ENCODE peak calls at places on chromosomes 4 and X, in seven cellular contexts. M, P, L, J, F, S and Q are unnamed samples.

GRCh38 chr4:113708250-113708649 is 53.3 kb downstream of the CAMK2D start:
- DNase-seq in M (no peak), P (peak), L (peak), J (no peak), F (peak), S (no peak), Q (no peak)

GRCh38 chr4:15749001-15749400 is 29.1 kb upstream of the CD38 start:
- DNase-seq in M (no peak), P (no peak), L (no peak), J (no peak), F (no peak), S (peak), Q (no peak)

GRCh38 chrX:140733766-140734342 is 24.3 kb downstream of the LINC00632 start:
- DNase-seq in M (peak), P (peak), L (peak), J (peak), F (peak), S (peak), Q (peak)

GRCh38 chrX:118626346-118626745 is 101.1 kb upstream of the IL13RA1 start:
- DNase-seq in M (no peak), P (no peak), L (no peak), J (no peak), F (no peak), S (no peak), Q (no peak)

GRCh38 chr4:182835006-182835740 is 82.0 kb downstream of the DCTD start:
- DNase-seq in M (no peak), P (no peak), L (no peak), J (no peak), F (no peak), S (peak), Q (no peak)

GRCh38 chr4:94486372-94486801 is 34.6 kb downstream of the PDLIM5 start:
- DNase-seq in M (no peak), P (peak), L (no peak), J (peak), F (no peak), S (no peak), Q (no peak)

GRCh38 chr4:53545942-53546581 is 45.2 kb downstream of the LNX1 start:
- DNase-seq in M (no peak), P (no peak), L (no peak), J (no peak), F (peak), S (no peak), Q (no peak)

GRCh38 chr4:19809989-19810388 is 441.7 kb upstream of the SLIT2 start:
- DNase-seq in M (no peak), P (no peak), L (no peak), J (peak), F (no peak), S (no peak), Q (no peak)

GRCh38 chr4:153341575-153342090 is 2.9 kb upstream of the MND1 start:
- DNase-seq in M (no peak), P (peak), L (no peak), J (peak), F (peak), S (no peak), Q (peak)

DNA sequence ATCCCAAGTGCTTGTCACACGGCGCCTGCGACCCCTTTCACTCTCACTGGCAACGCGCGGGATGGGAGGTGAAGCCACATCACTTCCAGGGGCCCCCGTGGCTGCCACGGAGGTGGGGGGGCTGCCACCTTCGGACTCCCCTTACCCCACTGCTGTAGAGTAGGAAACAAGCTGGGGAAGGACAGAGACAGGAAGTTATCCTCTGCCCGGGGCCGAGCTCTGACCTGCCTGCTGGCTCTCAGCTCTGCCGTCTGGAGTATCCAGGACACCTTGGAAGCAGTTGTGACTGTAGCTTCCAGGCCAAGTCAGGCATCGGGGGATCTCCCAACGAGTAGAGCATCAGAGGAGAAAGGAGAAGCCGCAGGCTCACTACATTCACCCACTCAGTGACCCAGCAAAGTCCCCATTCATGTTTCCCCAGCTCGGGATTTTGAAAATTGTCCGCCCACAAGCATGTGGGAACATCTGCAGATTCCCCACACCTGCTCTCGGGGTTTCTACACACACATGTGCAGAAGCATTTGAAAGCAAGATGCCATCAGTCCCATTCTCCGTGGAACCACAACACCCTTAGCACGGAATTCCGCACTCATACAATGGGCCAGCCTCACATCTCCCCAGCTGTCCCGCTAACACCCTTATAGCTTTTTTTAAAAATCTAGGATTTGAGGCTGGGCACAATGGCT is 10.8 kb downstream of the PDZD4 start:
- DNase-seq in M (no peak), P (no peak), L (no peak), J (no peak), F (no peak), S (no peak), Q (no peak)
- H2AFZ ChIP-seq in M (no peak), P (peak), L (no peak), J (peak), F (peak), S (no peak), Q (no peak)

GRCh38 chrX:53686151-53686885 is at the start of gene HUWE1:
- DNase-seq in M (peak), P (peak), L (peak), J (peak), F (peak), S (peak), Q (peak)

GRCh38 chrX:53683556-53684414 is 2.7 kb downstream of the HUWE1 start:
- DNase-seq in M (peak), P (peak), L (peak), J (peak), F (peak), S (peak), Q (peak)

GRCh38 chrX:53688300-53688699 is 1.8 kb upstream of the HUWE1 start:
- DNase-seq in M (no peak), P (no peak), L (no peak), J (no peak), F (no peak), S (no peak), Q (no peak)

GRCh38 chrX:53684415-53685192 is 1.9 kb downstream of the HUWE1 start:
- DNase-seq in M (no peak), P (no peak), L (no peak), J (no peak), F (peak), S (peak), Q (peak)

DNA sequence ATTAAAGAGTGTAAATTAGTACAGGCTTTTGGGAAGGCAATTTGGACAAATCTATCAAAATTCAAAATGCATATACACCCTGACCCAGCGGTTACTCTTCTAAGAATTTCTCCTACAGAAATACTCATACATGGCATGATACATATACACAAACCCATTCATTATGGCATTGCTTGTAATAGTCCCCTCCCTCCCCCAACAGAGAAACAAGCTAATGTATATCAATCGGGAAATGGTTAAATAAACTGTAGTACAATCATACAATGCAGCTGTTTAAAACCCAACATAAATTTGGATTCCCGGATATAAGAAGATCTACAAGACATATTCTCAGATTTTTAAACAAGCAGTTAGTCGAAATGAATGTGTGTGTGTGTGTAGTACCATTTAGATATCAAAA is 808 bp downstream of the HUWE1 start:
- DNase-seq in M (no peak), P (peak), L (no peak), J (no peak), F (peak), S (no peak), Q (no peak)
- H3K4me2 ChIP-seq in M (peak), P (peak), L (peak), J (peak), F (peak), S (peak), Q (peak)

GRCh38 chr4:112270643-112271484 is 14.8 kb downstream of the TIFA start:
- DNase-seq in M (no peak), P (peak), L (peak), J (no peak), F (peak), S (no peak), Q (no peak)
- H2AFZ ChIP-seq in M (no peak), P (no peak), L (no peak), J (no peak), F (peak), S (no peak), Q (no peak)

GRCh38 chr4:96295143-96295763 is 455.4 kb downstream of the PDHA2 start:
- DNase-seq in M (no peak), P (no peak), L (no peak), J (no peak), F (no peak), S (no peak), Q (no peak)
- H3K4me2 ChIP-seq in M (no peak), P (no peak), L (no peak), J (no peak), F (no peak), S (no peak), Q (no peak)

DNA sequence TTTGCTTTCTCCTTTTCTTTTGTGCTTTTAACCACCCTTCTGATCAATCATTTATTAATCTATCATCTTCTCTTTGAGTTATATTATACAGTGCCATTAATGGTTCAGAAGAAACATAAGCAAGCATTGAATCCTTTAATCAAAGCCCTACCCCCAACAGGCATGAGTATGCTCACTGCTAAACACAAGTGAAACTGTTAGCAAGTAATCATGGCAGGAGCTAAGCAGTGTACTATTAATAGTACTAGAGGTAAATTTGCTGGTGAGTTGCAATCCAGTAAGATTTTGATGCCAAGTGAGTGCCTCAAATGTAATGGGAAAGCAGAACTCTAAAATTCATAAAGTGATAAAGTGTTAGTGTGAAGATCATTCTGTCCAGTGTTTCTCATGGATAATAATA is 57.2 kb downstream of the FNIP2 start:
- DNase-seq in M (no peak), P (peak), L (no peak), J (peak), F (peak), S (no peak), Q (no peak)
- H2AFZ ChIP-seq in M (no peak), P (no peak), L (no peak), J (no peak), F (no peak), S (no peak), Q (no peak)

GRCh38 chrX:68416592-68416991 is 16.7 kb downstream of the OPHN1 start:
- DNase-seq in M (no peak), P (no peak), L (peak), J (peak), F (peak), S (no peak), Q (no peak)

GRCh38 chrX:68413254-68413653 is 20.0 kb downstream of the OPHN1 start:
- DNase-seq in M (no peak), P (no peak), L (no peak), J (no peak), F (no peak), S (no peak), Q (no peak)

GRCh38 chrX:68417651-68418050 is 15.6 kb downstream of the OPHN1 start:
- DNase-seq in M (no peak), P (no peak), L (no peak), J (no peak), F (no peak), S (no peak), Q (no peak)

GRCh38 chrX:68411729-68412128 is 21.6 kb downstream of the OPHN1 start:
- DNase-seq in M (no peak), P (no peak), L (no peak), J (no peak), F (no peak), S (no peak), Q (no peak)

DNA sequence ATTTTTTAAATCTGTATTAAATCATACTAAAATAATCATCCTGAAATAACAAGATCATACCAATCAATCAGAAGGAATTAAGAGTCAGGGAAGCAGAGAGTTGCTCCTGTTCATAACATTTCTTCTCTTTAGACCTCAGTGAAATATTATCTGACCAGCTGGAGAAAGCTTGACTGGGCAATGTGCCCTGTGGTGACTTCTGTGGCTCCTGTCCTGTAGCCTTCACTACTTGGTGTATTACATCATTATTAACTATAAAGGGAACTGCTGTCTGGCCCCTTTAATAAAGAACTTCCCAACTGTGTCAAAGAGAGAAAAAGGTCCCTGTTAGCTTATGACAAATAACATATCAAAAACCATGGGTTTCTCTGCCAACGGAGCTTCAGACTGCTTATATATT is 18.0 kb downstream of the OPHN1 start:
- DNase-seq in M (no peak), P (peak), L (peak), J (peak), F (peak), S (no peak), Q (no peak)
- H3K4me2 ChIP-seq in M (no peak), P (no peak), L (no peak), J (no peak), F (no peak), S (no peak), Q (no peak)

DNA sequence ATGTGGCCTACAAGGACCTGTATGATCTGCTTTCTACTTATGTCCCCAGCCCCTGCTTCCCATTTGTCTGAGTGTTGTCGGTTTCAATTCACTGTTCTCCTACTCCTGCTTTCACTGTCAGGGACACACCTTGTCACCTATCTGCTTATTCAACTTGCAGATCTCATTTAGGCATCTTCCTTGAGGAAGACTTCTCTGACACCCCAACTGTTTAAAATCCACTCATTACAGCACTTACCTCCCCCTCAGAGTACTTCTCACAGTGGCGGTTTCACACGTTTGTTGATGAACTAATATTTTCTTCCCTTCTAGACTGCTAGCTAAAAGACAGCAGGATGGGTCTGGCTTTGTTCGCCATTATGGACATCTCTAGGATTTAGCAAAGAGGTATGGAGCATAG is 279.9 kb upstream of the TET2 start:
- DNase-seq in M (no peak), P (no peak), L (no peak), J (no peak), F (no peak), S (no peak), Q (no peak)
- H2AFZ ChIP-seq in M (no peak), P (no peak), L (no peak), J (no peak), F (no peak), S (peak), Q (no peak)

DNA sequence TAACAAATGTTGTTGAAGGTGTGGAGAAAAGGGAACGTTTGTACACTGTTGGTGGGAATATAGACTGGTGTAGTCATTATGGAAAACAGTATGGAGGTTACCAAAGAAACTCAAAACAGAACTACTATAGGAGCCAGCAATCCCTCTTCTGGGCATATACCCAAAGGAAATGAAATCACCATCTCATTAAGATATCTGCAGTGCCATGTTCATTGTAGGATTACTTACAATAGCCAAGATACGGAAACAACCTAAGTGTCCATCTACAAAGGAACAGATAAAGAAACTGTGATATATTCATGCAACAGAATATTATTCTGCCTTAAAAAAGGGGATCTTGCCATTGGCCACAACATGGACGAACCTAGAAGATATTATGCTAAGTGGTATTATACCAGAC is 22.2 kb downstream of the APBB2 start:
- DNase-seq in M (no peak), P (peak), L (no peak), J (peak), F (peak), S (no peak), Q (no peak)
- H3K4me2 ChIP-seq in M (no peak), P (no peak), L (no peak), J (no peak), F (no peak), S (no peak), Q (no peak)

GRCh38 chr4:24285759-24286158 is 298.6 kb downstream of the DHX15 start:
- DNase-seq in M (no peak), P (no peak), L (no peak), J (no peak), F (no peak), S (no peak), Q (no peak)
- H2AFZ ChIP-seq in M (no peak), P (no peak), L (no peak), J (no peak), F (no peak), S (no peak), Q (no peak)